ENCODE peak calls at places on chromosomes 4 and X, in eight cellular contexts. Z, X, Q, R, G, T, H and D are unnamed samples.

GRCh38 chr4:118954246-118954645 is 65.6 kb downstream of the SYNPO2 start:
- DNase-seq in Z (no peak), X (no peak), Q (no peak), R (no peak), G (no peak), T (no peak), H (no peak), D (peak)

GRCh38 chrX:13597928-13598327 is 28.5 kb downstream of the EGFL6 start:
- DNase-seq in Z (no peak), X (no peak), Q (no peak), R (no peak), G (no peak), T (no peak), H (no peak), D (no peak)

GRCh38 chrX:103330601-103331397 is 760 bp downstream of the TCEAL7 start:
- DNase-seq in Z (no peak), X (peak), Q (no peak), R (no peak), G (no peak), T (no peak), H (peak), D (no peak)

GRCh38 chrX:15465896-15466651 is 27.1 kb downstream of the PIR start:
- DNase-seq in Z (no peak), X (peak), Q (peak), R (no peak), G (no peak), T (no peak), H (no peak), D (peak)

GRCh38 chrX:99798951-99799350 is 611.1 kb downstream of the PCDH19 start:
- DNase-seq in Z (no peak), X (no peak), Q (no peak), R (no peak), G (no peak), T (no peak), H (no peak), D (peak)

GRCh38 chr4:173025131-173025530 is 143.5 kb upstream of the GALNT7 start:
- DNase-seq in Z (peak), X (peak), Q (peak), R (no peak), G (no peak), T (peak), H (peak), D (peak)

GRCh38 chrX:56786889-56787733 is 58.1 kb downstream of the NBDY start:
- DNase-seq in Z (no peak), X (no peak), Q (no peak), R (no peak), G (no peak), T (no peak), H (no peak), D (no peak)

GRCh38 chrX:41153453-41153852 is 68.2 kb downstream of the USP9X start:
- DNase-seq in Z (no peak), X (no peak), Q (no peak), R (no peak), G (no peak), T (no peak), H (no peak), D (peak)

GRCh38 chrX:3811331-3812311 is 98.2 kb upstream of the PRKX start:
- DNase-seq in Z (no peak), X (peak), Q (peak), R (no peak), G (peak), T (peak), H (no peak), D (no peak)

GRCh38 chrX:9429767-9430166 is 35.1 kb upstream of the TBL1X start:
- DNase-seq in Z (no peak), X (no peak), Q (no peak), R (no peak), G (no peak), T (no peak), H (no peak), D (peak)

GRCh38 chr4:162954976-162955375 is 211.7 kb downstream of the NAF1 start:
- DNase-seq in Z (no peak), X (no peak), Q (no peak), R (no peak), G (no peak), T (no peak), H (no peak), D (no peak)

GRCh38 chr4:31230579-31230978 is 510.4 kb downstream of the PCDH7 start:
- DNase-seq in Z (no peak), X (peak), Q (no peak), R (no peak), G (no peak), T (no peak), H (no peak), D (no peak)

GRCh38 chr4:186021461-186022167 is 47.3 kb upstream of the TLR3 start:
- DNase-seq in Z (peak), X (peak), Q (peak), R (no peak), G (no peak), T (no peak), H (peak), D (no peak)

GRCh38 chr4:98662619-98663225 is 4.3 kb upstream of the TSPAN5 start:
- DNase-seq in Z (no peak), X (no peak), Q (peak), R (no peak), G (peak), T (peak), H (no peak), D (no peak)

GRCh38 chr4:37802068-37802666 is 24.3 kb upstream of the PGM2 start:
- DNase-seq in Z (peak), X (peak), Q (no peak), R (no peak), G (no peak), T (no peak), H (peak), D (peak)

GRCh38 chr4:13793020-13793710 is 165.6 kb upstream of the BOD1L1 start:
- DNase-seq in Z (no peak), X (no peak), Q (no peak), R (no peak), G (no peak), T (no peak), H (no peak), D (no peak)

GRCh38 chrX:21493226-21493850 is 119.1 kb downstream of the CNKSR2 start:
- DNase-seq in Z (no peak), X (no peak), Q (no peak), R (no peak), G (no peak), T (no peak), H (no peak), D (peak)

GRCh38 chrX:357693-358471 is 28.8 kb downstream of the PPP2R3B start:
- DNase-seq in Z (peak), X (no peak), Q (peak), R (peak), G (no peak), T (peak), H (no peak), D (no peak)

GRCh38 chrX:14729058-14729457 is 143.8 kb downstream of the FANCB start:
- DNase-seq in Z (no peak), X (no peak), Q (no peak), R (no peak), G (no peak), T (no peak), H (no peak), D (no peak)

GRCh38 chr4:47855350-47855749 is 17.5 kb upstream of the CORIN start:
- DNase-seq in Z (no peak), X (no peak), Q (no peak), R (no peak), G (no peak), T (no peak), H (no peak), D (no peak)

GRCh38 chr4:15043922-15044321 is 41.6 kb downstream of the CPEB2 start:
- DNase-seq in Z (no peak), X (no peak), Q (no peak), R (no peak), G (no peak), T (no peak), H (no peak), D (no peak)

GRCh38 chrX:66632473-66632872 is 6.4 kb downstream of the EDA2R start:
- DNase-seq in Z (peak), X (no peak), Q (no peak), R (no peak), G (no peak), T (no peak), H (no peak), D (no peak)

GRCh38 chr4:3822230-3822947 is 56.2 kb downstream of the ADRA2C start:
- DNase-seq in Z (no peak), X (no peak), Q (no peak), R (peak), G (no peak), T (no peak), H (no peak), D (peak)

GRCh38 chr4:168825975-168826374 is 184.1 kb downstream of the CBR4 start:
- DNase-seq in Z (no peak), X (no peak), Q (no peak), R (no peak), G (no peak), T (no peak), H (no peak), D (no peak)

GRCh38 chr4:124526321-124526720 is 186.2 kb downstream of the ANKRD50 start:
- DNase-seq in Z (no peak), X (no peak), Q (no peak), R (no peak), G (no peak), T (no peak), H (no peak), D (no peak)

GRCh38 chr4:121989715-121990114 is 37.9 kb upstream of the TRPC3 start:
- DNase-seq in Z (no peak), X (no peak), Q (no peak), R (no peak), G (no peak), T (no peak), H (no peak), D (peak)

GRCh38 chr4:157514711-157515110 is 294.2 kb downstream of the GRIA2 start:
- DNase-seq in Z (no peak), X (peak), Q (no peak), R (no peak), G (no peak), T (no peak), H (peak), D (peak)

GRCh38 chrX:150365051-150365952 is 2.2 kb downstream of the MAMLD1 start:
- DNase-seq in Z (no peak), X (peak), Q (peak), R (peak), G (peak), T (peak), H (peak), D (peak)